ENCODE peak calls at places on chromosomes 7 and 10, in five cellular contexts. H, Y, C, Q and V are unnamed samples.

GRCh38 chr7:104368006-104368405 is 39.6 kb downstream of the LHFPL3 start:
- DNase-seq in H (no peak), Y (no peak), C (no peak), Q (peak), V (no peak)

GRCh38 chr7:29277436-29278215 is 83.1 kb downstream of the CHN2 start:
- DNase-seq in H (no peak), Y (no peak), C (no peak), Q (no peak), V (no peak)

GRCh38 chr7:149444260-149444659 is 16.6 kb downstream of the ZNF777 start:
- DNase-seq in H (no peak), Y (no peak), C (no peak), Q (no peak), V (no peak)

GRCh38 chr10:113272511-113272910 is 280.3 kb upstream of the HABP2 start:
- DNase-seq in H (no peak), Y (no peak), C (no peak), Q (no peak), V (no peak)

GRCh38 chr7:25056368-25056767 is 68.7 kb downstream of the CYCS start:
- DNase-seq in H (no peak), Y (no peak), C (no peak), Q (no peak), V (no peak)

GRCh38 chr10:3666525-3667302 is 118.3 kb downstream of the KLF6 start:
- DNase-seq in H (no peak), Y (no peak), C (no peak), Q (no peak), V (no peak)

GRCh38 chr10:121240556-121240955 is 357.7 kb downstream of the FGFR2 start:
- DNase-seq in H (no peak), Y (no peak), C (no peak), Q (no peak), V (no peak)

GRCh38 chr10:92290076-92290836 is 622 bp downstream of the CPEB3 start:
- DNase-seq in H (peak), Y (peak), C (peak), Q (no peak), V (no peak)

GRCh38 chr10:95246582-95247051 is 44.2 kb downstream of the PDLIM1 start:
- DNase-seq in H (peak), Y (peak), C (no peak), Q (no peak), V (peak)

GRCh38 chr10:92124524-92125168 is 166.2 kb downstream of the CPEB3 start:
- DNase-seq in H (no peak), Y (no peak), C (no peak), Q (peak), V (no peak)

GRCh38 chr7:156639426-156640256 is 933 bp upstream of the RNF32 start:
- DNase-seq in H (no peak), Y (no peak), C (no peak), Q (no peak), V (no peak)

GRCh38 chr10:10986606-10987005 is 31.1 kb upstream of the CELF2 start:
- DNase-seq in H (no peak), Y (no peak), C (no peak), Q (no peak), V (no peak)

GRCh38 chr7:127486654-127487053 is 94.1 kb upstream of the ZNF800 start:
- DNase-seq in H (no peak), Y (no peak), C (no peak), Q (no peak), V (no peak)

GRCh38 chr10:99850767-99851127 is 68.3 kb downstream of the ABCC2 start:
- DNase-seq in H (no peak), Y (no peak), C (no peak), Q (no peak), V (no peak)

GRCh38 chr7:78296689-78297371 is 498.3 kb downstream of the PHTF2 start:
- DNase-seq in H (no peak), Y (no peak), C (no peak), Q (peak), V (no peak)

GRCh38 chr10:72108811-72109618 is 20.7 kb upstream of the SPOCK2 start:
- DNase-seq in H (no peak), Y (no peak), C (no peak), Q (no peak), V (no peak)

GRCh38 chr10:31773749-31774148 is 154.9 kb downstream of the ARHGAP12 start:
- DNase-seq in H (no peak), Y (no peak), C (no peak), Q (no peak), V (no peak)

GRCh38 chr7:102387064-102387463 is 9.1 kb upstream of the PRKRIP1 start:
- DNase-seq in H (no peak), Y (no peak), C (no peak), Q (no peak), V (no peak)

GRCh38 chr10:60870803-60871202 is 73.2 kb downstream of the RHOBTB1 start:
- DNase-seq in H (no peak), Y (no peak), C (no peak), Q (no peak), V (no peak)

GRCh38 chr10:104334965-104335650 is 3.2 kb downstream of the ITPRIP start:
- DNase-seq in H (no peak), Y (no peak), C (no peak), Q (no peak), V (no peak)

GRCh38 chr7:128162666-128163065 is 78.4 kb upstream of the LEP start:
- DNase-seq in H (no peak), Y (no peak), C (no peak), Q (no peak), V (no peak)

GRCh38 chr7:106568680-106569499 is 92.1 kb downstream of the CCDC71L start:
- DNase-seq in H (no peak), Y (peak), C (no peak), Q (peak), V (no peak)